ENCODE peak calls at places on chromosome 6, in five cellular contexts. T is H1, K is ovary, G is body of pancreas, Y is GM12891. J is an unnamed sample.

GRCh38 chr6:54624779-54625178 is 221.8 kb upstream of the FAM83B start:
- DNase-seq in T (no peak), G (no peak), K (no peak), Y (no peak), J (no peak)

GRCh38 chr6:168611691-168612090 is 170.7 kb downstream of the SMOC2 start:
- DNase-seq in K (no peak), Y (no peak), G (no peak), T (no peak), J (no peak)

GRCh38 chr6:100088009-100088408 is 94.0 kb upstream of the MCHR2 start:
- DNase-seq in G (no peak), K (no peak), T (no peak), Y (no peak), J (no peak)

GRCh38 chr6:35480176-35480575 is 12.0 kb downstream of the RPL10A start:
- DNase-seq in G (no peak), T (no peak), Y (no peak), K (no peak), J (no peak)

GRCh38 chr6:6976193-6976592 is 131.6 kb upstream of the RREB1 start:
- DNase-seq in Y (no peak), G (no peak), T (no peak), K (no peak), J (no peak)

GRCh38 chr6:32190946-32191677 is 1.1 kb upstream of the PBX2 start:
- DNase-seq in Y (no peak), K (peak), T (no peak), G (no peak), J (no peak)

GRCh38 chr6:21348462-21349195 is 244.9 kb upstream of the SOX4 start:
- DNase-seq in G (no peak), T (no peak), Y (no peak), K (peak), J (peak)

GRCh38 chr6:138382498-138383265 is 5.0 kb downstream of the SMIM28 start:
- DNase-seq in K (no peak), G (no peak), T (no peak), Y (no peak), J (no peak)

GRCh38 chr6:13091192-13091591 is 237.1 kb downstream of the TBC1D7 start:
- DNase-seq in T (no peak), Y (no peak), K (no peak), G (peak), J (no peak)

GRCh38 chr6:141265748-141266647 is 866.7 kb upstream of the GJE1 start:
- DNase-seq in G (no peak), T (no peak), Y (no peak), K (no peak), J (no peak)

GRCh38 chr6:110325197-110325596 is 33.0 kb downstream of the METTL24 start:
- DNase-seq in Y (no peak), G (peak), K (no peak), T (no peak), J (no peak)

GRCh38 chr6:170053966-170054661 is 236.8 kb downstream of the DLL1 start:
- DNase-seq in K (peak), G (no peak), T (no peak), Y (no peak), J (no peak)

GRCh38 chr6:166415306-166415705 is 32.6 kb upstream of the MPC1 start:
- DNase-seq in T (no peak), K (no peak), G (no peak), Y (no peak), J (no peak)

GRCh38 chr6:163675611-163676010 is 261.1 kb downstream of the QKI start:
- DNase-seq in G (no peak), Y (no peak), T (no peak), K (no peak), J (no peak)

GRCh38 chr6:46790359-46790874 is 2.8 kb upstream of the MEP1A start:
- DNase-seq in G (no peak), Y (no peak), T (no peak), K (no peak), J (no peak)

GRCh38 chr6:43205849-43206248 is 23.4 kb downstream of the DNPH1 start:
- DNase-seq in Y (no peak), G (no peak), T (no peak), K (no peak), J (no peak)

GRCh38 chr6:43628392-43629103 is 516 bp downstream of the GTPBP2 start:
- DNase-seq in G (peak), K (peak), Y (peak), T (peak), J (peak)

GRCh38 chr6:165468836-165469235 is 159.4 kb upstream of the C6orf118 start:
- DNase-seq in T (no peak), K (no peak), Y (no peak), G (no peak), J (no peak)

GRCh38 chr6:145569140-145569539 is 166.2 kb downstream of the EPM2A start:
- DNase-seq in T (no peak), G (no peak), Y (no peak), K (no peak), J (no peak)

GRCh38 chr6:85452441-85452881 is 2.6 kb downstream of the NT5E start:
- DNase-seq in K (no peak), Y (no peak), G (no peak), T (no peak), J (no peak)

GRCh38 chr6:137536104-137536773 is 42.0 kb upstream of the OLIG3 start:
- DNase-seq in K (no peak), Y (no peak), G (no peak), T (no peak), J (no peak)

GRCh38 chr6:35297541-35298481 is at the start of gene DEF6:
- DNase-seq in G (peak), T (peak), K (peak), Y (peak), J (peak)

GRCh38 chr6:41958022-41958856 is 16.6 kb upstream of the CCND3 start:
- DNase-seq in K (no peak), G (no peak), Y (no peak), T (no peak), J (no peak)

GRCh38 chr6:91713911-91714310 is 1127.0 kb upstream of the MAP3K7 start:
- DNase-seq in T (no peak), K (no peak), Y (no peak), G (no peak), J (no peak)

GRCh38 chr6:128487746-128488145 is 32.7 kb downstream of the PTPRK start:
- DNase-seq in Y (no peak), T (no peak), K (no peak), G (no peak), J (no peak)

GRCh38 chr6:92180090-92180489 is 1239.3 kb downstream of the EPHA7 start:
- DNase-seq in K (no peak), Y (no peak), G (no peak), T (no peak), J (no peak)

GRCh38 chr6:10418862-10419748 is 4.2 kb upstream of the TFAP2A start:
- DNase-seq in G (peak), K (no peak), T (no peak), Y (no peak), J (no peak)

GRCh38 chr6:16718301-16718700 is 43.0 kb downstream of the ATXN1 start:
- DNase-seq in Y (no peak), K (no peak), T (no peak), G (no peak), J (no peak)

GRCh38 chr6:50850223-50850751 is 31.6 kb downstream of the TFAP2B start:
- DNase-seq in K (no peak), T (no peak), G (peak), Y (no peak), J (no peak)

GRCh38 chr6:16670183-16670582 is 91.1 kb downstream of the ATXN1 start:
- DNase-seq in G (peak), Y (no peak), K (no peak), T (no peak), J (no peak)

GRCh38 chr6:30163090-30163917 is at the start of gene TRIM15:
- DNase-seq in G (no peak), K (no peak), Y (no peak), T (no peak), J (no peak)
- TF ChIP-seq POLR2A in G (no peak), K (no peak), Y (no peak), T (no peak), J (no peak)

GRCh38 chr6:156779206-156780116 is 2.3 kb downstream of the ARID1B start:
- DNase-seq in K (peak), Y (no peak), T (no peak), G (peak), J (no peak)
- TF ChIP-seq POLR2A in K (no peak), Y (peak), T (no peak), G (peak), J (no peak)

GRCh38 chr6:82833481-82833880 is 232.2 kb downstream of the UBE3D start:
- DNase-seq in T (no peak), Y (no peak), K (no peak), G (no peak), J (no peak)
- TF ChIP-seq POLR2A in T (no peak), Y (no peak), K (no peak), G (no peak), J (no peak)

DNA sequence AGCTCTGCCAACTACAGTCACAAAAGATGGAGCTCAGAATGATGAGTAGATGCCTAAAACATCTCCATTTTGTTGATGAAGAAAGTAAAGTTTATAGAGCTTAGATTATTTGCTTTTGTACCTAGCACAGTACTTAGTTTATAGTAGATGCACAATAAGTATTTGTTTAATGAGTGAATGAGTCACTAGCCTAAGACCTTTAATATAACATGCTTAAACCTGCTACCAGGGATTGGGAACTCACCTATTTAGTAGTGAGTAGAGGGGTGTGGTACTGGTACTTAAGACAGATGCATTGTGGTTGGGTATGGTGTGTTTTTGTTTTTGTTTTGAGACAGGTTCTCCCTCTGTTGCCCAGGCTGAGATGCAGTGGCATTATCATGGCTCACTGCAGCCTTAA is 35.8 kb downstream of the TRIM38 start:
- DNase-seq in G (no peak), K (no peak), Y (no peak), T (no peak), J (no peak)
- TF ChIP-seq POLR2A in G (no peak), K (no peak), Y (no peak), T (no peak), J (no peak)

DNA sequence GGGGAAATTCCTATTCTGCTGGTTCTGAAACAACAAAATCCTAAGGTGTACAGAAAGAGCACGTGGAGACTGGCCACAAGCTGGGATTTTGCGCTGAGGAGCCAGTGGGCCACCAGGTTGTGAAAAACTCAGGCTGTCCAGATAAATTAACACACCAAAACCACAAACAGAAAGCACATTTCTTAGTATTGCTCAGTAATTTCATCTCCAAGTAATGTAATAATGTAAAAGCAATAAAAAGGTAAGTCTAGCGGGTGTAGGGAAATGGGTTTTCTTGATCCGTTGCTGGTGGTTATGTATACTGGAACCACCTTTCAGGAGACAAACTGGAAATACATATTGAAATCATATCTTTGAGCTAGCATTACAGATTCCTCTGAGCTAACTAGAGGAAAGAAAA is 195.6 kb upstream of the CNR1 start:
- DNase-seq in K (no peak), Y (no peak), T (no peak), G (no peak), J (no peak)
- TF ChIP-seq POLR2A in K (no peak), Y (no peak), T (no peak), G (no peak), J (no peak)

GRCh38 chr6:30612213-30612612 is 4.8 kb downstream of the PPP1R10 start:
- DNase-seq in T (no peak), G (no peak), Y (no peak), K (no peak), J (no peak)

GRCh38 chr6:30613251-30614043 is 3.6 kb downstream of the PPP1R10 start:
- DNase-seq in G (no peak), Y (no peak), T (no peak), K (no peak), J (no peak)

GRCh38 chr6:30611856-30612194 is 5.2 kb downstream of the PPP1R10 start:
- DNase-seq in Y (no peak), G (no peak), T (no peak), K (no peak), J (no peak)

GRCh38 chr6:30611150-30611855 is 5.7 kb downstream of the PPP1R10 start:
- DNase-seq in K (no peak), Y (no peak), T (no peak), G (no peak), J (no peak)

GRCh38 chr6:30612687-30613248 is 4.3 kb downstream of the PPP1R10 start:
- DNase-seq in T (no peak), Y (no peak), K (no peak), G (no peak), J (no peak)
- TF ChIP-seq POLR2A in T (no peak), Y (no peak), K (no peak), G (no peak), J (peak)

J was measured in H54.